ENCODE peak calls at places on chromosomes 13 and 19, in eight cellular contexts. I, Z, D, J, T, S, E and K are unnamed samples.

GRCh38 chr19:49469828-49470614 is 4.0 kb upstream of the FLT3LG start:
- DNase-seq in I (no peak), Z (no peak), D (no peak), J (no peak), T (peak; percentile 91), S (no peak), E (no peak), K (no peak)

GRCh38 chr13:104975272-104975671 is 1560.2 kb downstream of the EFNB2 start:
- DNase-seq in I (no peak), Z (no peak), D (no peak), J (no peak), T (no peak), S (no peak), E (no peak), K (no peak)

GRCh38 chr19:14361824-14362223 is 19.4 kb upstream of the ADGRE5 start:
- DNase-seq in I (no peak), Z (no peak), D (no peak), J (peak; percentile 63), T (peak; percentile 58), S (no peak), E (peak; percentile 60), K (no peak)

GRCh38 chr19:38266981-38267597 is 2.7 kb downstream of the SPINT2 start:
- DNase-seq in I (no peak), Z (no peak), D (no peak), J (no peak), T (no peak), S (no peak), E (peak; percentile 66), K (no peak)

GRCh38 chr13:103067751-103068563 is 1.7 kb upstream of the SLC10A2 start:
- DNase-seq in I (no peak), Z (no peak), D (no peak), J (no peak), T (no peak), S (no peak), E (no peak), K (no peak)

GRCh38 chr13:41960195-41960699 is 662 bp downstream of the VWA8 start:
- DNase-seq in I (no peak), Z (no peak), D (no peak), J (no peak), T (no peak), S (peak; percentile 36), E (peak; percentile 54), K (peak; percentile 27)

GRCh38 chr19:46813570-46814358 is 25.4 kb upstream of the SLC1A5 start:
- DNase-seq in I (no peak), Z (no peak), D (peak; percentile 87), J (no peak), T (no peak), S (peak; percentile 77), E (peak; percentile 76), K (no peak)

GRCh38 chr19:47663911-47664771 is 49.1 kb upstream of the EHD2 start:
- DNase-seq in I (peak; percentile 51), Z (peak; percentile 71), D (peak; percentile 89), J (no peak), T (no peak), S (peak; percentile 69), E (peak; percentile 99), K (no peak)

GRCh38 chr19:4575978-4576933 is 16.8 kb upstream of the SEMA6B start:
- DNase-seq in I (peak; percentile 8), Z (peak; percentile 15), D (peak; percentile 32), J (peak; percentile 85), T (peak; percentile 69), S (peak; percentile 81), E (peak; percentile 55), K (peak; percentile 53)

GRCh38 chr19:31315621-31316011 is 33.6 kb downstream of the TSHZ3 start:
- DNase-seq in I (no peak), Z (no peak), D (no peak), J (no peak), T (no peak), S (no peak), E (no peak), K (no peak)

GRCh38 chr13:42875448-42876269 is 94.3 kb downstream of the FAM216B start:
- DNase-seq in I (no peak), Z (no peak), D (no peak), J (peak; percentile 35), T (no peak), S (no peak), E (no peak), K (no peak)

GRCh38 chr13:111505175-111505777 is 184.8 kb downstream of the TEX29 start:
- DNase-seq in I (no peak), Z (no peak), D (no peak), J (peak; percentile 47), T (no peak), S (no peak), E (no peak), K (no peak)

GRCh38 chr13:50780201-50781015 is 63.1 kb downstream of the DLEU7 start:
- DNase-seq in I (no peak), Z (no peak), D (no peak), J (no peak), T (no peak), S (no peak), E (no peak), K (no peak)